ENCODE peak calls at places on chromosome 22, in four cellular contexts. One of them, this sample, is unnamed.

GRCh38 chr22:25448435-25449051 is 115.9 kb upstream of the GRK3 start:
- DNase-seq in ACHN: peak
- DNase-seq in transverse colon: no peak
- DNase-seq in NCI-H1105 treated with DMSO at 0.1 percent for 48 hours: no peak
- DNase-seq in this sample: no peak

GRCh38 chr22:25629613-25630012 is 65.1 kb downstream of the GRK3 start:
- DNase-seq in ACHN: no peak
- DNase-seq in transverse colon: no peak
- DNase-seq in NCI-H1105 treated with DMSO at 0.1 percent for 48 hours: no peak
- DNase-seq in this sample: no peak

GRCh38 chr22:50713571-50714056 is 24.4 kb upstream of the ACR start:
- DNase-seq in ACHN: no peak
- DNase-seq in transverse colon: no peak
- DNase-seq in NCI-H1105 treated with DMSO at 0.1 percent for 48 hours: no peak
- DNase-seq in this sample: no peak

GRCh38 chr22:24060375-24060788 is 49.3 kb downstream of the CABIN1 start:
- DNase-seq in ACHN: peak
- DNase-seq in transverse colon: no peak
- DNase-seq in NCI-H1105 treated with DMSO at 0.1 percent for 48 hours: no peak
- DNase-seq in this sample: no peak

GRCh38 chr22:50169774-50170341 is 673 bp upstream of the PANX2 start:
- DNase-seq in ACHN: peak
- DNase-seq in transverse colon: no peak
- DNase-seq in NCI-H1105 treated with DMSO at 0.1 percent for 48 hours: peak
- DNase-seq in this sample: no peak

GRCh38 chr22:38347181-38347943 is 30.1 kb upstream of the CSNK1E start:
- DNase-seq in ACHN: no peak
- DNase-seq in transverse colon: no peak
- DNase-seq in NCI-H1105 treated with DMSO at 0.1 percent for 48 hours: no peak
- DNase-seq in this sample: no peak

GRCh38 chr22:30694638-30695350 is at the start of gene OSBP2:
- DNase-seq in ACHN: peak
- DNase-seq in transverse colon: peak
- DNase-seq in NCI-H1105 treated with DMSO at 0.1 percent for 48 hours: peak
- DNase-seq in this sample: peak

GRCh38 chr22:24437820-24438328 is 10.5 kb downstream of the ADORA2A start:
- DNase-seq in ACHN: no peak
- DNase-seq in transverse colon: no peak
- DNase-seq in NCI-H1105 treated with DMSO at 0.1 percent for 48 hours: no peak
- DNase-seq in this sample: no peak

GRCh38 chr22:43473441-43473840 is 61.6 kb downstream of the MPPED1 start:
- DNase-seq in ACHN: no peak
- DNase-seq in transverse colon: no peak
- DNase-seq in NCI-H1105 treated with DMSO at 0.1 percent for 48 hours: no peak
- DNase-seq in this sample: no peak

GRCh38 chr22:49659281-49659923 is 168.3 kb downstream of the BRD1 start:
- DNase-seq in ACHN: no peak
- DNase-seq in transverse colon: peak
- DNase-seq in NCI-H1105 treated with DMSO at 0.1 percent for 48 hours: no peak
- DNase-seq in this sample: peak

GRCh38 chr22:38124236-38124974 is 13.9 kb upstream of the BAIAP2L2 start:
- DNase-seq in ACHN: no peak
- DNase-seq in transverse colon: no peak
- DNase-seq in NCI-H1105 treated with DMSO at 0.1 percent for 48 hours: no peak
- DNase-seq in this sample: no peak

GRCh38 chr22:44384981-44385610 is 72.3 kb upstream of the SHISAL1 start:
- DNase-seq in ACHN: no peak
- DNase-seq in transverse colon: no peak
- DNase-seq in NCI-H1105 treated with DMSO at 0.1 percent for 48 hours: no peak
- DNase-seq in this sample: peak

GRCh38 chr22:50544078-50544745 is 1.5 kb upstream of the KLHDC7B start:
- DNase-seq in ACHN: peak
- DNase-seq in transverse colon: peak
- DNase-seq in NCI-H1105 treated with DMSO at 0.1 percent for 48 hours: no peak
- DNase-seq in this sample: peak

GRCh38 chr22:35589071-35589735 is 27.9 kb downstream of the MB start:
- DNase-seq in ACHN: peak
- DNase-seq in transverse colon: peak
- DNase-seq in NCI-H1105 treated with DMSO at 0.1 percent for 48 hours: no peak
- DNase-seq in this sample: peak

GRCh38 chr22:37533995-37534394 is 14.8 kb upstream of the CARD10 start:
- DNase-seq in ACHN: peak
- DNase-seq in transverse colon: no peak
- DNase-seq in NCI-H1105 treated with DMSO at 0.1 percent for 48 hours: peak
- DNase-seq in this sample: no peak

GRCh38 chr22:17754233-17754925 is 19.9 kb downstream of the BID start:
- DNase-seq in ACHN: no peak
- DNase-seq in transverse colon: no peak
- DNase-seq in NCI-H1105 treated with DMSO at 0.1 percent for 48 hours: no peak
- DNase-seq in this sample: peak

GRCh38 chr22:43867839-43868652 is 5.7 kb upstream of the SULT4A1 start:
- DNase-seq in ACHN: peak
- DNase-seq in transverse colon: peak
- DNase-seq in NCI-H1105 treated with DMSO at 0.1 percent for 48 hours: no peak
- DNase-seq in this sample: peak

GRCh38 chr22:32801436-32802290 is at the start of gene TIMP3:
- DNase-seq in ACHN: no peak
- DNase-seq in transverse colon: peak
- DNase-seq in NCI-H1105 treated with DMSO at 0.1 percent for 48 hours: peak
- DNase-seq in this sample: peak

GRCh38 chr22:31441652-31442051 is 42.2 kb downstream of the DRG1 start:
- DNase-seq in ACHN: no peak
- DNase-seq in transverse colon: no peak
- DNase-seq in NCI-H1105 treated with DMSO at 0.1 percent for 48 hours: no peak
- DNase-seq in this sample: no peak

GRCh38 chr22:40498454-40499186 is 128.2 kb downstream of the SGSM3 start:
- DNase-seq in ACHN: peak
- DNase-seq in transverse colon: no peak
- DNase-seq in NCI-H1105 treated with DMSO at 0.1 percent for 48 hours: no peak
- DNase-seq in this sample: no peak

GRCh38 chr22:41762980-41763779 is 37.3 kb upstream of the CCDC134 start:
- DNase-seq in ACHN: peak
- DNase-seq in transverse colon: peak
- DNase-seq in NCI-H1105 treated with DMSO at 0.1 percent for 48 hours: peak
- DNase-seq in this sample: peak

GRCh38 chr22:49638788-49639187 is 188.9 kb downstream of the BRD1 start:
- DNase-seq in ACHN: peak
- DNase-seq in transverse colon: no peak
- DNase-seq in NCI-H1105 treated with DMSO at 0.1 percent for 48 hours: no peak
- DNase-seq in this sample: no peak

GRCh38 chr22:48629631-48630443 is 1197.8 kb downstream of the BRD1 start:
- DNase-seq in ACHN: no peak
- DNase-seq in transverse colon: no peak
- DNase-seq in NCI-H1105 treated with DMSO at 0.1 percent for 48 hours: no peak
- DNase-seq in this sample: no peak

GRCh38 chr22:25750569-25751173 is 8.7 kb downstream of the MYO18B start:
- DNase-seq in ACHN: no peak
- DNase-seq in transverse colon: no peak
- DNase-seq in NCI-H1105 treated with DMSO at 0.1 percent for 48 hours: no peak
- DNase-seq in this sample: no peak

GRCh38 chr22:45226681-45227186 is 14.0 kb downstream of the KIAA0930 start:
- DNase-seq in ACHN: no peak
- DNase-seq in transverse colon: no peak
- DNase-seq in NCI-H1105 treated with DMSO at 0.1 percent for 48 hours: peak
- DNase-seq in this sample: no peak

GRCh38 chr22:46450931-46451660 is 86.3 kb downstream of the CELSR1 start:
- DNase-seq in ACHN: no peak
- DNase-seq in transverse colon: no peak
- DNase-seq in NCI-H1105 treated with DMSO at 0.1 percent for 48 hours: no peak
- DNase-seq in this sample: no peak

GRCh38 chr22:46614070-46614931 is 5.9 kb upstream of the GRAMD4 start:
- DNase-seq in ACHN: no peak
- DNase-seq in transverse colon: peak
- DNase-seq in NCI-H1105 treated with DMSO at 0.1 percent for 48 hours: no peak
- DNase-seq in this sample: no peak

GRCh38 chr22:45718391-45718790 is 46.8 kb downstream of the ATXN10 start:
- DNase-seq in ACHN: no peak
- DNase-seq in transverse colon: no peak
- DNase-seq in NCI-H1105 treated with DMSO at 0.1 percent for 48 hours: no peak
- DNase-seq in this sample: no peak

GRCh38 chr22:27507935-27508504 is 293.5 kb downstream of the MN1 start:
- DNase-seq in ACHN: no peak
- DNase-seq in transverse colon: no peak
- DNase-seq in NCI-H1105 treated with DMSO at 0.1 percent for 48 hours: no peak
- DNase-seq in this sample: no peak

GRCh38 chr22:21094911-21095772 is 49.4 kb downstream of the LRRC74B start:
- DNase-seq in ACHN: no peak
- DNase-seq in transverse colon: no peak
- DNase-seq in NCI-H1105 treated with DMSO at 0.1 percent for 48 hours: no peak
- DNase-seq in this sample: no peak